ENCODE peak calls at places on chromosome 19, in six cellular contexts. Z, O, Y, D, V and U are unnamed samples.

GRCh38 chr19:4365791-4366665 is 22.7 kb downstream of the MPND start:
- DNase-seq in Z (no peak), O (no peak), Y (no peak), D (no peak), V (no peak), U (peak; percentile 68)

GRCh38 chr19:46283771-46284170 is 13.1 kb upstream of the HIF3A start:
- DNase-seq in Z (no peak), O (peak; percentile 64), Y (no peak), D (no peak), V (no peak), U (no peak)

GRCh38 chr19:29277107-29277506 is 64.2 kb upstream of the UQCRFS1 start:
- DNase-seq in Z (peak; percentile 21), O (peak; percentile 8), Y (no peak), D (no peak), V (peak; percentile 46), U (no peak)

GRCh38 chr19:44303976-44304568 is 753 bp downstream of the ZNF235 start:
- DNase-seq in Z (no peak), O (no peak), Y (peak; percentile 24), D (no peak), V (no peak), U (no peak)

GRCh38 chr19:4499318-4499717 is 19.0 kb downstream of the PLIN4 start:
- DNase-seq in Z (no peak), O (no peak), Y (no peak), D (no peak), V (no peak), U (no peak)

GRCh38 chr19:33438987-33439781 is 65.7 kb downstream of the CEBPG start:
- DNase-seq in Z (no peak), O (no peak), Y (no peak), D (no peak), V (no peak), U (peak; percentile 75)

GRCh38 chr19:44777715-44778347 is at the start of gene CBLC:
- DNase-seq in Z (no peak), O (no peak), Y (no peak), D (no peak), V (peak; percentile 96), U (no peak)

GRCh38 chr19:29873024-29873800 is 61.4 kb downstream of the CCNE1 start:
- DNase-seq in Z (peak; percentile 64), O (peak; percentile 34), Y (no peak), D (peak; percentile 9), V (peak; percentile 85), U (peak; percentile 79)

GRCh38 chr19:29548483-29549085 is 22.8 kb downstream of the VSTM2B start:
- DNase-seq in Z (no peak), O (no peak), Y (no peak), D (no peak), V (no peak), U (peak; percentile 65)

GRCh38 chr19:6271721-6272410 is 7.9 kb downstream of the MLLT1 start:
- DNase-seq in Z (no peak), O (peak; percentile 91), Y (no peak), D (peak; percentile 63), V (peak; percentile 24), U (no peak)

GRCh38 chr19:48752511-48753365 is at the start of gene FUT1:
- DNase-seq in Z (peak; percentile 35), O (peak; percentile 47), Y (no peak), D (no peak), V (peak; percentile 96), U (no peak)

GRCh38 chr19:42281175-42282035 is 12.4 kb downstream of the CIC start:
- DNase-seq in Z (peak; percentile 61), O (peak; percentile 56), Y (no peak), D (no peak), V (no peak), U (no peak)

GRCh38 chr19:6047741-6048231 is 62.5 kb downstream of the RFX2 start:
- DNase-seq in Z (no peak), O (peak; percentile 52), Y (no peak), D (no peak), V (peak; percentile 77), U (peak; percentile 53)

GRCh38 chr19:3154957-3155736 is 19.3 kb downstream of the GNA15 start:
- DNase-seq in Z (peak; percentile 86), O (peak; percentile 99), Y (peak; percentile 96), D (peak; percentile 48), V (no peak), U (no peak)

GRCh38 chr19:3506384-3507340 is 551 bp downstream of the FZR1 start:
- DNase-seq in Z (no peak), O (no peak), Y (no peak), D (peak; percentile 12), V (no peak), U (no peak)

GRCh38 chr19:46131485-46132143 is 7.1 kb upstream of the IGFL3 start:
- DNase-seq in Z (no peak), O (no peak), Y (no peak), D (no peak), V (no peak), U (no peak)

GRCh38 chr19:55247621-55248099 is 11.2 kb downstream of the PPP6R1 start:
- DNase-seq in Z (no peak), O (peak; percentile 79), Y (peak; percentile 35), D (no peak), V (no peak), U (no peak)

GRCh38 chr19:54209058-54209747 is 8.5 kb downstream of the RPS9 start:
- DNase-seq in Z (peak; percentile 68), O (no peak), Y (no peak), D (no peak), V (peak; percentile 36), U (no peak)

GRCh38 chr19:51948979-51949378 is 21.7 kb downstream of the ZNF613 start:
- DNase-seq in Z (peak; percentile 8), O (peak; percentile 55), Y (no peak), D (no peak), V (peak; percentile 15), U (no peak)

GRCh38 chr19:42074513-42075363 is 1.2 kb upstream of the ZNF574 start:
- DNase-seq in Z (peak; percentile 44), O (peak; percentile 22), Y (no peak), D (peak; percentile 17), V (no peak), U (no peak)

GRCh38 chr19:6225232-6225635 is 54.5 kb downstream of the MLLT1 start:
- DNase-seq in Z (no peak), O (no peak), Y (no peak), D (no peak), V (no peak), U (peak; percentile 76)

GRCh38 chr19:40740747-40741146 is 9.5 kb downstream of the ACTMAP start:
- DNase-seq in Z (no peak), O (no peak), Y (peak; percentile 65), D (peak; percentile 81), V (no peak), U (no peak)

GRCh38 chr19:30742981-30743380 is 370.8 kb downstream of the ZNF536 start:
- DNase-seq in Z (no peak), O (no peak), Y (no peak), D (no peak), V (no peak), U (no peak)

DNA sequence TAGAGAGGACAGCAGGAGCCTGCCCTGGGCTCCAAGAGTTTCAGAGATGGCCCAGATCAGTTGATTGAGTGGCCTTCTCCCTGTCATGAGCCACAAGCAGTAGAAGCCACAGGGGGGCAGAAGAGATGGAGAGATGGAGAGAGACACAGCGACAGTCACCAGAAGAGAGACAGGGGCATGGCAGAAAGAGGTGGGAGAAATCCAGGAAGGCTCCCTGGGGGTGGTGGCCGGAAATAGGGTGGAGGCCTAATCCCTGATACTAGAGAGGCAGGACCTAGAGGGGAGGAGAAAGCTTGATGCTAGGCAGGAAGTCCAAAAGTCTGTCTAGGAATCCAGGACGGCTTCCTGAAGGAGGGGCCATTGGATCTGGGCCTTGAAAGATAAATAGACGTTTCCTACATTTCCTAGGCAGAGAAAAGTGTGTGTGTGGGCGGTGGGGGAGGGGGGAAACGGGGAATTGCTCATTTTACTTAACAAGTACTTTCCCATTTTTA is 9.6 kb upstream of the TPM4 start:
- DNase-seq in Z (no peak), O (peak; percentile 82), Y (no peak), D (no peak), V (no peak), U (no peak)
- TF ChIP-seq CTCF in Z (peak; percentile 67), O (no peak), Y (no peak), D (no peak), V (no peak), U (peak; percentile 47)

DNA sequence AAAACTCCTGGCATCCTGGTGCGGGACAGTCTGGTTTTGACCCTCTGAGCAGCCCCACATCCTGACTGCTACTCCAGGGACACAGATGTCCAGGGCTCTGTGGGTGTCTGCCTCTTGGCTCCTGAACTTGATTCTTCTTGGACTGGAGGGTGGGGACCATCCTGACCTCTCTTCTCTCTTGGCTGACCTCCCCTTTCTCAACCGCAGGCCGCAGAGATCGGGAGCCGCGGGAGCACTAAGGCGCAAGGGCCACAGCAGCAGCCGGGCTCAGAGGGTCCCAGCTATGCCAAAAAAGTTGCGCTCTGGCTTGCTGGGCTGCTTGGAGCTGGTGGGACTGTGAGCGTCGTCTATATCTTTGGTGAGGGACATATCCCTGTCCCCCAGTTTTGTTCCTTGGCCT is 1.0 kb downstream of the TIMM50 start:
- DNase-seq in Z (no peak), O (no peak), Y (no peak), D (no peak), V (no peak), U (no peak)
- TF ChIP-seq CTCF in Z (no peak), O (no peak), Y (no peak), D (no peak), V (no peak), U (no peak)

GRCh38 chr19:899363-900301 is 6.3 kb downstream of the RNU6-9 start:
- DNase-seq in Z (peak; percentile 9), O (no peak), Y (no peak), D (no peak), V (no peak), U (peak; percentile 87)

GRCh38 chr19:898663-899062 is 5.4 kb downstream of the RNU6-9 start:
- DNase-seq in Z (peak; percentile 38), O (no peak), Y (no peak), D (no peak), V (peak; percentile 71), U (peak; percentile 77)

GRCh38 chr19:896434-896833 is 3.1 kb downstream of the RNU6-9 start:
- DNase-seq in Z (no peak), O (no peak), Y (no peak), D (no peak), V (no peak), U (no peak)

GRCh38 chr19:896999-897398 is 3.7 kb downstream of the RNU6-9 start:
- DNase-seq in Z (no peak), O (no peak), Y (no peak), D (no peak), V (no peak), U (no peak)

GRCh38 chr19:897442-898039 is 4.3 kb downstream of the RNU6-9 start:
- DNase-seq in Z (no peak), O (no peak), Y (no peak), D (no peak), V (peak; percentile 66), U (peak; percentile 93)
- TF ChIP-seq CTCF in Z (no peak), O (peak; percentile 5), Y (peak; percentile 12), D (no peak), V (peak; percentile 23), U (peak; percentile 41)

GRCh38 chr19:18853755-18854427 is 22.1 kb downstream of the UPF1 start:
- DNase-seq in Z (no peak), O (no peak), Y (no peak), D (no peak), V (no peak), U (peak; percentile 91)
- TF ChIP-seq CTCF in Z (no peak), O (no peak), Y (no peak), D (no peak), V (no peak), U (no peak)

GRCh38 chr19:11286312-11286974 is 9.5 kb upstream of the TSPAN16 start:
- DNase-seq in Z (no peak), O (peak; percentile 84), Y (no peak), D (no peak), V (no peak), U (no peak)
- TF ChIP-seq CTCF in Z (no peak), O (peak; percentile 37), Y (peak; percentile 18), D (peak; percentile 17), V (no peak), U (peak; percentile 73)

GRCh38 chr19:47414469-47414868 is 4.9 kb downstream of the MEIS3 start:
- DNase-seq in Z (no peak), O (no peak), Y (no peak), D (no peak), V (peak; percentile 73), U (no peak)
- TF ChIP-seq CTCF in Z (peak; percentile 46), O (no peak), Y (no peak), D (no peak), V (peak; percentile 26), U (no peak)